ENCODE peak calls at places on chromosome 7, in nine cellular contexts. One of them, this sample, is unnamed.
A peak's percentile ranks its signal among the peaks of the same experiment; 100 is the strongest.

GRCh38 chr7:25028370-25028971 is 48.5 kb upstream of the OSBPL3 start:
- DNase-seq in dorsolateral prefrontal cortex: no peak
- DNase-seq in tibial nerve: no peak
- DNase-seq in psoas muscle: no peak
- DNase-seq in H9: no peak
- DNase-seq in cardiac fibroblast: peak; percentile 84
- DNase-seq in fibroblast of pulmonary artery: peak; percentile 89
- DNase-seq in lower leg skin: no peak
- DNase-seq in adrenal gland: no peak
- DNase-seq in this sample: no peak

GRCh38 chr7:151381333-151382078 is 28.3 kb downstream of the WDR86 start:
- DNase-seq in adrenal gland: no peak
- DNase-seq in cardiac fibroblast: no peak
- DNase-seq in tibial nerve: no peak
- DNase-seq in psoas muscle: no peak
- DNase-seq in H9: peak; percentile 82
- DNase-seq in lower leg skin: peak; percentile 80
- DNase-seq in dorsolateral prefrontal cortex: no peak
- DNase-seq in fibroblast of pulmonary artery: no peak
- DNase-seq in this sample: peak; percentile 31

GRCh38 chr7:118104812-118105441 is 79.0 kb upstream of the LSM8 start:
- DNase-seq in tibial nerve: no peak
- DNase-seq in psoas muscle: no peak
- DNase-seq in lower leg skin: no peak
- DNase-seq in adrenal gland: no peak
- DNase-seq in cardiac fibroblast: peak; percentile 18
- DNase-seq in fibroblast of pulmonary artery: peak; percentile 23
- DNase-seq in H9: no peak
- DNase-seq in dorsolateral prefrontal cortex: no peak
- DNase-seq in this sample: no peak

GRCh38 chr7:121081327-121081936 is 92.9 kb downstream of the CPED1 start:
- DNase-seq in cardiac fibroblast: peak; percentile 84
- DNase-seq in H9: no peak
- DNase-seq in adrenal gland: no peak
- DNase-seq in tibial nerve: peak; percentile 30
- DNase-seq in fibroblast of pulmonary artery: peak; percentile 87
- DNase-seq in psoas muscle: no peak
- DNase-seq in dorsolateral prefrontal cortex: no peak
- DNase-seq in lower leg skin: no peak
- DNase-seq in this sample: no peak

GRCh38 chr7:96332325-96332724 is 10.4 kb upstream of the SLC25A13 start:
- DNase-seq in adrenal gland: no peak
- DNase-seq in psoas muscle: no peak
- DNase-seq in tibial nerve: no peak
- DNase-seq in H9: no peak
- DNase-seq in fibroblast of pulmonary artery: no peak
- DNase-seq in cardiac fibroblast: no peak
- DNase-seq in dorsolateral prefrontal cortex: no peak
- DNase-seq in lower leg skin: no peak
- DNase-seq in this sample: no peak

GRCh38 chr7:128063025-128063560 is 31.9 kb upstream of the LRRC4 start:
- DNase-seq in cardiac fibroblast: no peak
- DNase-seq in tibial nerve: no peak
- DNase-seq in psoas muscle: no peak
- DNase-seq in dorsolateral prefrontal cortex: no peak
- DNase-seq in lower leg skin: no peak
- DNase-seq in H9: no peak
- DNase-seq in adrenal gland: no peak
- DNase-seq in fibroblast of pulmonary artery: no peak
- DNase-seq in this sample: no peak

GRCh38 chr7:74655785-74656420 is 1.6 kb upstream of the GTF2I start:
- DNase-seq in fibroblast of pulmonary artery: no peak
- DNase-seq in adrenal gland: no peak
- DNase-seq in H9: no peak
- DNase-seq in lower leg skin: no peak
- DNase-seq in psoas muscle: no peak
- DNase-seq in cardiac fibroblast: no peak
- DNase-seq in tibial nerve: no peak
- DNase-seq in dorsolateral prefrontal cortex: no peak
- DNase-seq in this sample: no peak

GRCh38 chr7:130641040-130641439 is 27.5 kb downstream of the COPG2 start:
- DNase-seq in dorsolateral prefrontal cortex: no peak
- DNase-seq in H9: no peak
- DNase-seq in fibroblast of pulmonary artery: no peak
- DNase-seq in lower leg skin: no peak
- DNase-seq in cardiac fibroblast: no peak
- DNase-seq in tibial nerve: no peak
- DNase-seq in psoas muscle: no peak
- DNase-seq in adrenal gland: no peak
- DNase-seq in this sample: no peak

GRCh38 chr7:29291723-29292591 is 97.4 kb downstream of the CHN2 start:
- DNase-seq in tibial nerve: no peak
- DNase-seq in fibroblast of pulmonary artery: no peak
- DNase-seq in psoas muscle: no peak
- DNase-seq in lower leg skin: no peak
- DNase-seq in cardiac fibroblast: no peak
- DNase-seq in H9: no peak
- DNase-seq in adrenal gland: no peak
- DNase-seq in dorsolateral prefrontal cortex: no peak
- DNase-seq in this sample: no peak

GRCh38 chr7:29290829-29291228 is 96.3 kb downstream of the CHN2 start:
- DNase-seq in fibroblast of pulmonary artery: no peak
- DNase-seq in cardiac fibroblast: no peak
- DNase-seq in lower leg skin: no peak
- DNase-seq in psoas muscle: no peak
- DNase-seq in dorsolateral prefrontal cortex: no peak
- DNase-seq in H9: no peak
- DNase-seq in tibial nerve: no peak
- DNase-seq in adrenal gland: no peak
- DNase-seq in this sample: no peak

GRCh38 chr7:29288534-29289091 is 94.0 kb downstream of the CHN2 start:
- DNase-seq in cardiac fibroblast: no peak
- DNase-seq in adrenal gland: no peak
- DNase-seq in H9: no peak
- DNase-seq in psoas muscle: no peak
- DNase-seq in dorsolateral prefrontal cortex: peak; percentile 72
- DNase-seq in fibroblast of pulmonary artery: no peak
- DNase-seq in tibial nerve: no peak
- DNase-seq in lower leg skin: no peak
- DNase-seq in this sample: no peak

GRCh38 chr7:29287366-29287765 is 92.8 kb downstream of the CHN2 start:
- DNase-seq in adrenal gland: no peak
- DNase-seq in lower leg skin: no peak
- DNase-seq in cardiac fibroblast: peak; percentile 87
- DNase-seq in fibroblast of pulmonary artery: peak; percentile 89
- DNase-seq in psoas muscle: no peak
- DNase-seq in dorsolateral prefrontal cortex: no peak
- DNase-seq in H9: no peak
- DNase-seq in tibial nerve: no peak
- DNase-seq in this sample: no peak

DNA sequence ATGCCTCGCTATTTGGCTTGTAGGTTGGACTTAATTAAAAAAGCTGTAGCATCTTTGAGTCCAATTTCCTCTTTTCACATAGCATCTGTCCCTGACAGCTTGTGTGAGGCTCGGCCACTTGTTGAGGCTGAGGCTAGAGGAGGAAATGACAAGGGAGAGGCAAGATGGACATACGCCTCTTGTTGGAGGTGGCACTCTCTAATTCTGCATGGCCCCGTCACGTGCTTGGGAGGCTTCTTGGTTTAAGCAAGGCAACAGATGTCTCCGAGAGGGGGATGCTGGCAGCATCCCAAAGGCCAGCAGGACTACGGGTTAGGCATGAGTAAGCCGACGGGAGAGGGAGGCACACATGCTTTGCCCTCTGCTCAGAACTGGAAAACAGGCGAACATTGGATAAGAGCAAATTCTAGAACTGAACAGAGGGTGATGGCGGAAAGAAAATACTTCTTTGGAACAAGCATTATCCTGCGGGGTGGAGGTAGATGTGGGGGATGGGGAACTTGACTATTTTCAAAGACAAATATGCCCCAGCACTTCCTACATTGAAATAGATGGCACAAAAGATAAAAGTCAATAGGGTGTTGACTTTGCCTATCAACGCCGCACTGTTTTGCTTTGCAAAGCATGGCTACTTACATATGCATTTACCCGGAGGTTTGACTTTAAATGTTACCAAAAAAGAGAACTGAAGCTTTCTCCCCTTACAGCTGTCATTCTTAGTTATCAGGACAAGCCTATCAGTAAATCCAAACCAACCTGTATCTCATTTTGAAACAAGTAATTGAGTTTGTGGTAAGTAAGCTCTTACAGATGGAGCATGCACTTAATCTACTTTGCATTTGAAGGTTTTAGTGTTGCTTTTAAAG is 94.8 kb downstream of the CHN2 start:
- DNase-seq in adrenal gland: no peak
- DNase-seq in H9: no peak
- DNase-seq in cardiac fibroblast: peak; percentile 72
- DNase-seq in fibroblast of pulmonary artery: peak; percentile 58
- DNase-seq in psoas muscle: peak; percentile 67
- DNase-seq in tibial nerve: no peak
- DNase-seq in dorsolateral prefrontal cortex: peak; percentile 98
- DNase-seq in lower leg skin: no peak
- DNase-seq in this sample: no peak
- TF ChIP-seq CTCF in adrenal gland: no peak
- TF ChIP-seq CTCF in H9: no peak
- TF ChIP-seq CTCF in cardiac fibroblast: no peak
- TF ChIP-seq CTCF in fibroblast of pulmonary artery: no peak
- TF ChIP-seq CTCF in psoas muscle: no peak
- TF ChIP-seq CTCF in tibial nerve: no peak
- TF ChIP-seq CTCF in dorsolateral prefrontal cortex: no peak
- TF ChIP-seq CTCF in lower leg skin: no peak
- TF ChIP-seq CTCF in this sample: no peak

DNA sequence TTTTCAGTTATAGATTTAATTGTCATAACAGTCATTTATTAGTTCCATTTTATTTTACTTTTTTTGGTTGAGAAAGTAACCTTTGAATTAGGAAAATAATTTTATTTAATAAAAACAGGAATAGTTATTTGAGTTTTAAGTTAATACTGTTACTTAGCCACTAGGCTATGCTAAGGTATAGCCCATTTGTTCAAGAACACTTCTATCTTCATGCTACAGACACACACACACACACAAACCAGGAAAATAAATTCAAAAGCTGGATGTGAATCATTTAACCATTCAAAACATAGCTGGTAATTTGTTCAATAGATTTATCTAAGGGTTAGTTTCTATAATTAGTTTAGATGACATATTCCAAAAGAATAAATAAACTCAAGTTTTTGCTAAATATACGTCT is 148.4 kb downstream of the RNF133 start:
- DNase-seq in tibial nerve: no peak
- DNase-seq in fibroblast of pulmonary artery: peak; percentile 22
- DNase-seq in dorsolateral prefrontal cortex: no peak
- DNase-seq in cardiac fibroblast: peak; percentile 9
- DNase-seq in lower leg skin: no peak
- DNase-seq in psoas muscle: no peak
- DNase-seq in adrenal gland: no peak
- DNase-seq in H9: no peak
- DNase-seq in this sample: no peak
- TF ChIP-seq CTCF in tibial nerve: no peak
- TF ChIP-seq CTCF in fibroblast of pulmonary artery: no peak
- TF ChIP-seq CTCF in dorsolateral prefrontal cortex: no peak
- TF ChIP-seq CTCF in cardiac fibroblast: peak; percentile 21
- TF ChIP-seq CTCF in lower leg skin: no peak
- TF ChIP-seq CTCF in psoas muscle: no peak
- TF ChIP-seq CTCF in adrenal gland: peak; percentile 28
- TF ChIP-seq CTCF in H9: peak; percentile 56
- TF ChIP-seq CTCF in this sample: no peak

GRCh38 chr7:129146237-129146979 is 1.9 kb downstream of the TSPAN33 start:
- DNase-seq in adrenal gland: no peak
- DNase-seq in fibroblast of pulmonary artery: no peak
- DNase-seq in cardiac fibroblast: no peak
- DNase-seq in dorsolateral prefrontal cortex: no peak
- DNase-seq in lower leg skin: no peak
- DNase-seq in psoas muscle: no peak
- DNase-seq in tibial nerve: no peak
- DNase-seq in H9: no peak
- DNase-seq in this sample: no peak

GRCh38 chr7:129143724-129144094 is 798 bp upstream of the TSPAN33 start:
- DNase-seq in adrenal gland: no peak
- DNase-seq in cardiac fibroblast: no peak
- DNase-seq in dorsolateral prefrontal cortex: no peak
- DNase-seq in lower leg skin: no peak
- DNase-seq in H9: no peak
- DNase-seq in psoas muscle: no peak
- DNase-seq in fibroblast of pulmonary artery: no peak
- DNase-seq in tibial nerve: no peak
- DNase-seq in this sample: no peak

GRCh38 chr7:129147723-129148122 is 3.2 kb downstream of the TSPAN33 start:
- DNase-seq in adrenal gland: no peak
- DNase-seq in H9: no peak
- DNase-seq in psoas muscle: no peak
- DNase-seq in tibial nerve: no peak
- DNase-seq in dorsolateral prefrontal cortex: no peak
- DNase-seq in lower leg skin: no peak
- DNase-seq in fibroblast of pulmonary artery: no peak
- DNase-seq in cardiac fibroblast: no peak
- DNase-seq in this sample: no peak

GRCh38 chr7:129144095-129144833 is at the start of gene TSPAN33:
- DNase-seq in tibial nerve: peak; percentile 71
- DNase-seq in adrenal gland: peak; percentile 69
- DNase-seq in H9: peak; percentile 92
- DNase-seq in lower leg skin: peak; percentile 95
- DNase-seq in fibroblast of pulmonary artery: peak; percentile 54
- DNase-seq in psoas muscle: peak; percentile 84
- DNase-seq in cardiac fibroblast: peak; percentile 68
- DNase-seq in dorsolateral prefrontal cortex: peak; percentile 92
- DNase-seq in this sample: peak; percentile 59

DNA sequence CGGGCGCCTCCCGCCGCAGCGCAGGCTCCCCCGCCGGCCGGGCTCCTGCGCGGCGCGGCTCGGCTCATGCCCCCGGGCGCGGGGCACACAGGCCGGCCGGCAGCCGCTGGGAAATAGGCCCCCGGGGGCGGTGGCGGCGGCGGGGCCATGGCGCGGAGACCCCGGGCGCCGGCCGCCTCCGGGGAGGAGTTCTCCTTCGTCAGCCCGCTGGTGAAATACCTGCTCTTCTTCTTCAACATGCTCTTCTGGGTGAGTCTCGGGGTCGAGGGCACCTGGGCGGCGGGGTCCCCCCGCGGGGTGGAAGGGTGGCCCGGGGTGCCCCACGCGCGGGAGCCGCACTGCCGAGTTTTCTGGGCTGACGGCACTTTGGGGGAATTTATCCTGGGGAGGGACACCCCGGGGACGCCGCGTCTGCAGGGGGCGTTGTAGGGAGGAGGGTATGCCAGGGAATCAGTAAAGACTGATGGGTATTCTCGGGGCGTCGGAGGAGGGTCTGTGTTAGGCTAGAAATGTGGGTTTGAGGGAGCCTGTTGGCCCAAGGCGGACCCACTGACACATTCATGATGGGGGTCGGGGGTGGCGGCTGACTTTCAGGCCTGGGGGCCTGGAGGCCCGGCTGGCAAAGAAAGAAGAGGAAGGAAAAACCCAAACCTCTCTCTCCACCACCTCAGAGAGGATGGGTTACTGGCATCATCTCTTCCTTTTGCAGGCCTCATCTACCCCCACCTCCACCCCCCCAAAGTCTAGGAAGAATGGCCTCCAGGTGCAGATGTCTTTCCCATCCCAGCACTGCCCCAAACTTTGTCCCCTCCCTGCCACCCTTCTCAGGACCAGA is 544 bp downstream of the TSPAN33 start:
- DNase-seq in H9: no peak
- DNase-seq in cardiac fibroblast: no peak
- DNase-seq in fibroblast of pulmonary artery: no peak
- DNase-seq in tibial nerve: no peak
- DNase-seq in dorsolateral prefrontal cortex: peak; percentile 6
- DNase-seq in lower leg skin: no peak
- DNase-seq in adrenal gland: no peak
- DNase-seq in psoas muscle: no peak
- DNase-seq in this sample: no peak
- TF ChIP-seq CTCF in H9: peak; percentile 48
- TF ChIP-seq CTCF in cardiac fibroblast: no peak
- TF ChIP-seq CTCF in fibroblast of pulmonary artery: peak; percentile 14
- TF ChIP-seq CTCF in tibial nerve: no peak
- TF ChIP-seq CTCF in dorsolateral prefrontal cortex: no peak
- TF ChIP-seq CTCF in lower leg skin: no peak
- TF ChIP-seq CTCF in adrenal gland: no peak
- TF ChIP-seq CTCF in psoas muscle: no peak
- TF ChIP-seq CTCF in this sample: peak; percentile 45

GRCh38 chr7:30697716-30698460 is 15.6 kb upstream of the CRHR2 start:
- DNase-seq in fibroblast of pulmonary artery: no peak
- DNase-seq in cardiac fibroblast: no peak
- DNase-seq in psoas muscle: no peak
- DNase-seq in dorsolateral prefrontal cortex: no peak
- DNase-seq in lower leg skin: no peak
- DNase-seq in tibial nerve: no peak
- DNase-seq in adrenal gland: no peak
- DNase-seq in H9: peak; percentile 54
- DNase-seq in this sample: no peak

GRCh38 chr7:30692882-30693281 is 10.6 kb upstream of the CRHR2 start:
- DNase-seq in dorsolateral prefrontal cortex: no peak
- DNase-seq in psoas muscle: no peak
- DNase-seq in fibroblast of pulmonary artery: no peak
- DNase-seq in H9: no peak
- DNase-seq in lower leg skin: no peak
- DNase-seq in cardiac fibroblast: no peak
- DNase-seq in tibial nerve: no peak
- DNase-seq in adrenal gland: no peak
- DNase-seq in this sample: no peak

GRCh38 chr7:30694218-30694745 is 12.0 kb upstream of the CRHR2 start:
- DNase-seq in cardiac fibroblast: no peak
- DNase-seq in lower leg skin: no peak
- DNase-seq in tibial nerve: no peak
- DNase-seq in fibroblast of pulmonary artery: no peak
- DNase-seq in H9: no peak
- DNase-seq in adrenal gland: no peak
- DNase-seq in dorsolateral prefrontal cortex: peak; percentile 22
- DNase-seq in psoas muscle: peak; percentile 78
- DNase-seq in this sample: no peak

GRCh38 chr7:30692438-30692837 is 10.2 kb upstream of the CRHR2 start:
- DNase-seq in dorsolateral prefrontal cortex: no peak
- DNase-seq in adrenal gland: no peak
- DNase-seq in H9: no peak
- DNase-seq in tibial nerve: no peak
- DNase-seq in psoas muscle: no peak
- DNase-seq in lower leg skin: no peak
- DNase-seq in fibroblast of pulmonary artery: no peak
- DNase-seq in cardiac fibroblast: no peak
- DNase-seq in this sample: no peak

DNA sequence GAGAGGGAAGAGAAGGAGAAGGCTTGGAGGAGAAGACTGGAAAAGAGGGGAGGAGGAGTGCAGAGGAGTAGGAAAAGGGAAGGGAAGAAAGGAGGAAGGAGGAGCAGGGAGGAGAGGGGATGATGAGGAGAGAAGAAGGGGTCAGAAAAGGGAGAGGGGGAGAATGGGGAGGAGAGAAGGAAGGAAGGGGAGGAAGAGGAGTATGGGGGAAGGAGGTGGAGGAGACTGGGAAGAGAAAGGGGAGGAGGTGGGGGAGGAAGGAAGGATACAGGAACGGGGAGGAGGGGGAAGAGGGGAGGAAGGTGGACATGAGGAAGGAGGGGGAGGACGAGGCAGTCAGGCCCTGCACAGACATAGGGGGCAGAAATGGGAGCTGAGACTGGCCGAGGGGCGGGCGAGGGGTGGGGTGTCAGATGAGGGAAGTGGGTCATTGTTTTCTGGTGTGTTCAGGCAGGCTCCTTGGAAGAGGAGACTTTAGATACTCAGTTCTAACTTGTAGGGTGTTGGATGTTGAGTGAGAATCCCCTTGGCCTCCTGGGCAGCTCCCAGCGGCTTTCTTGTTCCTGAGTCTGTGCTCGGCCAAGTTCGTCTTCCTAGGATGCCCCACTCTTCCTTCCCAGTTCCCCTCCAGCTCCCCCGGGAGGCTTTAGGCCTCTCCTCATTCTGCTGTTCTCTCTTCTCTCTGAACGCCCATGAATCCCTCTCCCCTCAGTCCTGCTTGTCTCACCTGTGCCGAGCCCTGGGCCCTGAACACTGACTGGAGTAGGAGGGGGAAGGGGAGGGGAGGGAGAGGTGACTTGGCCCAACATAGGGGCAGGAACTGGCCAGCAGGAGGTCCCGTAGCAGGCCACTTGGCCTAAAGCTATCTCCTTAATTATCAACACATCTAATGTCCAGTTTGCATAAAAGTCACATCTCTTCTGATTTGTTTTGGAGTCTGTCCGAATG is 12.8 kb upstream of the CRHR2 start:
- DNase-seq in H9: peak; percentile 56
- DNase-seq in dorsolateral prefrontal cortex: no peak
- DNase-seq in fibroblast of pulmonary artery: no peak
- DNase-seq in psoas muscle: no peak
- DNase-seq in tibial nerve: no peak
- DNase-seq in adrenal gland: no peak
- DNase-seq in cardiac fibroblast: no peak
- DNase-seq in lower leg skin: no peak
- DNase-seq in this sample: no peak
- TF ChIP-seq CTCF in H9: no peak
- TF ChIP-seq CTCF in dorsolateral prefrontal cortex: no peak
- TF ChIP-seq CTCF in fibroblast of pulmonary artery: no peak
- TF ChIP-seq CTCF in psoas muscle: no peak
- TF ChIP-seq CTCF in tibial nerve: no peak
- TF ChIP-seq CTCF in adrenal gland: no peak
- TF ChIP-seq CTCF in cardiac fibroblast: no peak
- TF ChIP-seq CTCF in lower leg skin: no peak
- TF ChIP-seq CTCF in this sample: no peak

This sample was measured in CD4-positive, alpha-beta T cell.